ENCODE peak calls at places on chromosomes 3 and 15, in seven cellular contexts. T is AML-193, B is NCI-H1092, N is iris pigment epithelial cell, X is RCC 7860, K is SHP77, W is amygdala. G is an unnamed sample.

GRCh38 chr15:37121492-37121891 is 21.1 kb upstream of the MEIS2 start:
- DNase-seq in B (no peak), W (no peak), T (no peak), X (no peak), K (no peak), N (no peak), G (no peak)

GRCh38 chr15:56869573-56869972 is 48.9 kb upstream of the TCF12 start:
- DNase-seq in B (no peak), T (peak), N (peak), X (peak), W (no peak), K (peak), G (no peak)

GRCh38 chr15:34682673-34683072 is 72.1 kb downstream of the GJD2 start:
- DNase-seq in X (peak), K (no peak), N (peak), B (no peak), T (no peak), W (no peak), G (no peak)

GRCh38 chr3:71509024-71509423 is 74.5 kb downstream of the FOXP1 start:
- DNase-seq in B (no peak), X (peak), K (no peak), W (no peak), N (peak), T (no peak), G (no peak)

GRCh38 chr3:12677616-12678015 is 13.7 kb upstream of the RAF1 start:
- DNase-seq in W (no peak), B (no peak), T (no peak), X (no peak), N (no peak), K (no peak), G (no peak)

GRCh38 chr3:12415014-12415653 is 69.1 kb upstream of the TSEN2 start:
- DNase-seq in W (no peak), B (no peak), K (no peak), T (no peak), N (peak), X (no peak), G (no peak)

GRCh38 chr15:68312701-68313204 is 35.2 kb downstream of the FEM1B start:
- DNase-seq in T (no peak), X (no peak), K (no peak), B (no peak), W (no peak), N (peak), G (no peak)

GRCh38 chr15:101112336-101113113 is 139.3 kb downstream of the CHSY1 start:
- DNase-seq in T (no peak), K (no peak), X (no peak), B (no peak), W (no peak), N (no peak), G (no peak)

GRCh38 chr3:76083992-76084391 is 298.6 kb upstream of the ZNF717 start:
- DNase-seq in T (no peak), W (no peak), N (peak), X (no peak), K (no peak), B (no peak), G (no peak)

GRCh38 chr15:93366387-93367100 is 277.5 kb upstream of the RGMA start:
- DNase-seq in X (no peak), W (no peak), N (no peak), B (no peak), T (no peak), K (no peak), G (no peak)

GRCh38 chr15:45307230-45307924 is 55.3 kb downstream of the SLC28A2 start:
- DNase-seq in N (peak), K (no peak), B (no peak), T (peak), X (peak), W (no peak), G (no peak)

GRCh38 chr15:66578286-66578875 is 12.6 kb upstream of the LCTL start:
- DNase-seq in N (peak), W (no peak), B (no peak), T (peak), X (peak), K (no peak), G (no peak)

GRCh38 chr3:13121553-13122001 is 48.3 kb upstream of the IQSEC1 start:
- DNase-seq in B (no peak), X (no peak), N (no peak), T (no peak), K (no peak), W (no peak), G (no peak)

GRCh38 chr3:145450018-145450682 is 710.8 kb downstream of the PLOD2 start:
- DNase-seq in T (no peak), K (no peak), X (no peak), B (no peak), W (no peak), N (no peak), G (no peak)

GRCh38 chr15:101813803-101814534 is 2.0 kb downstream of the OR4F15 start:
- DNase-seq in N (peak), B (no peak), W (no peak), T (no peak), K (no peak), X (peak), G (no peak)

GRCh38 chr3:16334909-16335308 is 69.9 kb downstream of the OXNAD1 start:
- DNase-seq in K (no peak), X (no peak), N (no peak), T (no peak), W (no peak), B (no peak), G (no peak)

GRCh38 chr3:50242778-50243551 is 7.0 kb downstream of the GNAI2 start:
- DNase-seq in N (peak), B (no peak), W (no peak), X (peak), T (peak), K (no peak), G (no peak)

GRCh38 chr15:93942140-93942808 is 289.1 kb upstream of the MCTP2 start:
- DNase-seq in T (no peak), W (no peak), K (no peak), N (no peak), B (no peak), X (no peak), G (no peak)

GRCh38 chr3:50204052-50204803 is 843 bp upstream of the SLC38A3 start:
- DNase-seq in T (no peak), K (no peak), W (no peak), B (no peak), N (no peak), X (no peak), G (no peak)

GRCh38 chr3:21484323-21485154 is 266.5 kb downstream of the ZNF385D start:
- DNase-seq in W (no peak), T (peak), X (peak), B (peak), N (peak), K (peak), G (no peak)

GRCh38 chr3:10738688-10739372 is 77.2 kb upstream of the SLC6A11 start:
- DNase-seq in W (peak), T (peak), B (peak), N (peak), K (peak), X (peak), G (peak)

GRCh38 chr3:78165876-78166275 is 1126.0 kb downstream of the ROBO2 start:
- DNase-seq in K (no peak), B (no peak), T (no peak), W (no peak), X (no peak), N (no peak), G (no peak)

GRCh38 chr3:60160792-60161175 is 1090.5 kb downstream of the FHIT start:
- DNase-seq in N (no peak), X (no peak), B (no peak), K (no peak), T (no peak), W (no peak), G (no peak)

GRCh38 chr15:40151499-40151898 is 9.4 kb upstream of the BUB1B start:
- DNase-seq in N (no peak), X (no peak), W (no peak), B (no peak), K (no peak), T (no peak), G (no peak)

GRCh38 chr3:133277813-133278212 is 122.0 kb upstream of the BFSP2 start:
- DNase-seq in W (no peak), K (no peak), T (no peak), X (no peak), B (no peak), N (peak), G (no peak)

GRCh38 chr3:185645596-185646381 is 59.7 kb downstream of the SENP2 start:
- DNase-seq in N (peak), X (no peak), B (no peak), T (no peak), W (peak), K (peak), G (no peak)

GRCh38 chr3:9673082-9673481 is 23.8 kb downstream of the MTMR14 start:
- DNase-seq in B (no peak), N (no peak), K (no peak), W (no peak), X (no peak), T (no peak), G (no peak)

GRCh38 chr15:58212909-58213526 is 74.8 kb downstream of the AQP9 start:
- DNase-seq in N (peak), K (peak), W (no peak), B (no peak), T (peak), X (peak), G (no peak)

GRCh38 chr15:78358114-78358513 is 18.0 kb downstream of the CRABP1 start:
- DNase-seq in N (peak), X (no peak), B (no peak), K (no peak), T (no peak), W (no peak), G (no peak)

GRCh38 chr3:155617346-155617745 is 127.5 kb downstream of the PLCH1 start:
- DNase-seq in N (no peak), K (no peak), X (no peak), W (no peak), T (no peak), B (no peak), G (no peak)

GRCh38 chr15:46442901-46443590 is 808.2 kb downstream of the SQOR start:
- DNase-seq in W (no peak), X (peak), B (no peak), K (no peak), T (no peak), N (no peak), G (no peak)

GRCh38 chr3:39426321-39426720 is 19.8 kb downstream of the RPSA start:
- DNase-seq in W (no peak), K (no peak), X (no peak), N (no peak), T (no peak), B (no peak), G (no peak)

GRCh38 chr3:152832046-152832445 is 2.9 kb upstream of the P2RY1 start:
- DNase-seq in K (no peak), X (no peak), T (no peak), N (no peak), B (no peak), W (no peak), G (no peak)

GRCh38 chr3:142088522-142088921 is 60.8 kb downstream of the TFDP2 start:
- DNase-seq in K (no peak), T (no peak), W (no peak), X (peak), N (peak), B (no peak), G (no peak)

GRCh38 chr3:151903501-151903991 is 30.1 kb downstream of the SUCNR1 start:
- DNase-seq in W (no peak), B (no peak), N (peak), X (no peak), T (no peak), K (no peak), G (no peak)

GRCh38 chr3:150278843-150279341 is 129.2 kb upstream of the TSC22D2 start:
- DNase-seq in B (no peak), X (no peak), K (no peak), N (no peak), W (no peak), T (no peak), G (no peak)

GRCh38 chr3:121411554-121411953 is 134.2 kb downstream of the POLQ start:
- DNase-seq in B (no peak), T (no peak), K (no peak), W (no peak), X (no peak), N (peak), G (no peak)

GRCh38 chr15:42723068-42723467 is 13.9 kb downstream of the CDAN1 start:
- DNase-seq in B (no peak), X (no peak), T (no peak), N (peak), K (no peak), W (no peak), G (no peak)

GRCh38 chr15:84883916-84884781 is at the start of gene SLC28A1:
- DNase-seq in X (no peak), W (no peak), K (no peak), N (no peak), T (no peak), B (no peak), G (no peak)